ENCODE peak calls at places on chromosome 16, in five cellular contexts. One of them, this sample, is unnamed.

GRCh38 chr16:86079185-86079885 is 180.4 kb downstream of the IRF8 start:
- DNase-seq in body of pancreas: peak; percentile 3
- DNase-seq in adrenal gland: no peak
- DNase-seq in K562: no peak
- DNase-seq in endothelial cell of umbilical vein: no peak
- DNase-seq in this sample: no peak

GRCh38 chr16:87212026-87212425 is 105.2 kb downstream of the C16orf95 start:
- DNase-seq in body of pancreas: no peak
- DNase-seq in adrenal gland: no peak
- DNase-seq in K562: no peak
- DNase-seq in endothelial cell of umbilical vein: no peak
- DNase-seq in this sample: no peak

GRCh38 chr16:51407199-51407598 is 256.1 kb upstream of the SALL1 start:
- DNase-seq in body of pancreas: no peak
- DNase-seq in adrenal gland: no peak
- DNase-seq in K562: no peak
- DNase-seq in endothelial cell of umbilical vein: no peak
- DNase-seq in this sample: no peak

GRCh38 chr16:9042533-9042932 is 48.9 kb upstream of the HAPSTR1 start:
- DNase-seq in body of pancreas: no peak
- DNase-seq in adrenal gland: no peak
- DNase-seq in K562: no peak
- DNase-seq in endothelial cell of umbilical vein: no peak
- DNase-seq in this sample: no peak

GRCh38 chr16:71961066-71962039 is 38.8 kb downstream of the PKD1L3 start:
- DNase-seq in body of pancreas: peak; percentile 82
- DNase-seq in adrenal gland: peak; percentile 80
- DNase-seq in K562: peak; percentile 68
- DNase-seq in endothelial cell of umbilical vein: peak; percentile 91
- DNase-seq in this sample: peak; percentile 90

GRCh38 chr16:49472598-49472997 is 99.0 kb downstream of the C16orf78 start:
- DNase-seq in body of pancreas: no peak
- DNase-seq in adrenal gland: no peak
- DNase-seq in K562: no peak
- DNase-seq in endothelial cell of umbilical vein: no peak
- DNase-seq in this sample: peak; percentile 1

GRCh38 chr16:11240636-11241473 is 15.1 kb downstream of the SOCS1 start:
- DNase-seq in body of pancreas: no peak
- DNase-seq in adrenal gland: no peak
- DNase-seq in K562: no peak
- DNase-seq in endothelial cell of umbilical vein: no peak
- DNase-seq in this sample: no peak

GRCh38 chr16:3879258-3879886 is 1.1 kb downstream of the CREBBP start:
- DNase-seq in body of pancreas: peak; percentile 35
- DNase-seq in adrenal gland: peak; percentile 40
- DNase-seq in K562: peak; percentile 38
- DNase-seq in endothelial cell of umbilical vein: no peak
- DNase-seq in this sample: peak; percentile 25

GRCh38 chr16:51431517-51432241 is 280.6 kb upstream of the SALL1 start:
- DNase-seq in body of pancreas: peak; percentile 73
- DNase-seq in adrenal gland: peak; percentile 31
- DNase-seq in K562: no peak
- DNase-seq in endothelial cell of umbilical vein: no peak
- DNase-seq in this sample: peak; percentile 8

GRCh38 chr16:84819644-84820304 is at the start of gene CRISPLD2:
- DNase-seq in body of pancreas: peak; percentile 88
- DNase-seq in adrenal gland: peak; percentile 90
- DNase-seq in K562: peak; percentile 100
- DNase-seq in endothelial cell of umbilical vein: peak; percentile 86
- DNase-seq in this sample: peak; percentile 90

GRCh38 chr16:527015-527903 is at the start of gene CAPN15:
- DNase-seq in body of pancreas: peak; percentile 92
- DNase-seq in adrenal gland: peak; percentile 86
- DNase-seq in K562: peak; percentile 89
- DNase-seq in endothelial cell of umbilical vein: peak; percentile 90
- DNase-seq in this sample: peak; percentile 89

GRCh38 chr16:530111-530817 is 2.8 kb downstream of the CAPN15 start:
- DNase-seq in body of pancreas: no peak
- DNase-seq in adrenal gland: no peak
- DNase-seq in K562: no peak
- DNase-seq in endothelial cell of umbilical vein: no peak
- DNase-seq in this sample: peak; percentile 64

GRCh38 chr16:526181-527014 is 1.1 kb upstream of the CAPN15 start:
- DNase-seq in body of pancreas: peak; percentile 76
- DNase-seq in adrenal gland: peak; percentile 64
- DNase-seq in K562: no peak
- DNase-seq in endothelial cell of umbilical vein: no peak
- DNase-seq in this sample: peak; percentile 43

GRCh38 chr16:529012-529575 is 1.6 kb downstream of the CAPN15 start:
- DNase-seq in body of pancreas: peak; percentile 60
- DNase-seq in adrenal gland: no peak
- DNase-seq in K562: no peak
- DNase-seq in endothelial cell of umbilical vein: no peak
- DNase-seq in this sample: peak; percentile 47

DNA sequence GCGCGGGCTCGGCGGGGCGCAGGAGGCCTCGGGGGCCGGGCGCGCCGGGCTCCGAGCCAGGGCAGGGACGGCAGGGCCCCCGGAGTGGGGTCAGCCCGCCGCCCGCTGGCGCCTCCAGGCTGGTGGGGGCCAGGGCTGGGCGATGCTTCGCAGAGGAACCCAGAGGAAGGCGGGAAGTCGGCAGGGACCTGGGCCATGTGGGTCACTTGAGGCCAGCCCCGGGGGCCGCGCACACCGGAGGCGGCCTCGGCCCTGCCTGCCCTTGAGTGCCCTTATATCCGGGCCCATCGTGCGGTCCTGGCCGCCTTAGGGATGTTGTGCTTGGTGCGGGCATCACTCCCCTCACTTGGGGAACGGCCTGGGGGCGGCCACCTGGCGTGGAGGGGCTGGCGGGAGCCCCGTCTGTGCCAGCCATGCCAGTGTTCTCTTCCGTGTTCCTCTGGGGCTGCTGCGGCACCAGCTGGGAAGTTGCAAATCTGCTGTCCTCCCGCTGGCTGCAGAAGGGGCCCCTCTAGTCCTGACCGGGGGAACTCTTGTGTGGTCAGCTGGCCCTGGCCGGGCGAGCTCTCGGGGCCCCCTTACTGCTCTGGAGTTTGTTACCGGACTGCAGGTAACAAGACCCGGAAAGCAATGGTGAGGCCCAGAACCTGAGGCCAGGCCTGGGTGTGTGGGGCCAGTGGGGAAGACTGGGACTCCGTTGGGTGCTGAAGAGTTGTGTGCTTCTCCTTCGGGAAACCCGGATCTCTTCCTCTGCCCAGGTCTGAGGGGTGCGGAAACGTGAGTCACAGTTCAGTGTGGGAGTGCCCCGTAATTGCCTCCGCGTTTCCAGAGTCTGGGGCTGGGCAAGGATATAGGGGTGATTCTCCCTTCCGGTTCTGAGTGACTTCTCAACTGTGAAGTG is 849 bp downstream of the CAPN15 start:
- DNase-seq in body of pancreas: peak; percentile 54
- DNase-seq in adrenal gland: peak; percentile 48
- DNase-seq in K562: peak; percentile 39
- DNase-seq in endothelial cell of umbilical vein: peak; percentile 54
- DNase-seq in this sample: peak; percentile 87
- TF ChIP-seq POLR2A in body of pancreas: peak; percentile 51
- TF ChIP-seq POLR2A in adrenal gland: no peak
- TF ChIP-seq POLR2A in K562: peak; percentile 77
- TF ChIP-seq POLR2A in endothelial cell of umbilical vein: peak; percentile 20
- TF ChIP-seq POLR2A in this sample: peak; percentile 96

GRCh38 chr16:66050991-66051390 is 315.5 kb upstream of the CDH5 start:
- DNase-seq in body of pancreas: no peak
- DNase-seq in adrenal gland: no peak
- DNase-seq in K562: no peak
- DNase-seq in endothelial cell of umbilical vein: no peak
- DNase-seq in this sample: no peak
- H3K4me3 ChIP-seq in body of pancreas: no peak overlapping the region
- H3K4me3 ChIP-seq in adrenal gland: no peak overlapping the region
- H3K4me3 ChIP-seq in K562: no peak overlapping the region
- H3K4me3 ChIP-seq in endothelial cell of umbilical vein: no peak overlapping the region
- H3K4me3 ChIP-seq in this sample: no peak overlapping the region

GRCh38 chr16:19655242-19655777 is 62.7 kb downstream of the KNOP1 start:
- DNase-seq in body of pancreas: no peak
- DNase-seq in adrenal gland: no peak
- DNase-seq in K562: no peak
- DNase-seq in endothelial cell of umbilical vein: no peak
- DNase-seq in this sample: no peak
- H3K36me3 ChIP-seq in body of pancreas: peaks cover 17% of the 10 kb centered on the region
- H3K36me3 ChIP-seq in adrenal gland: peaks cover 39% of the 10 kb centered on the region
- H3K36me3 ChIP-seq in K562: peaks cover 5% of the 10 kb centered on the region
- H3K36me3 ChIP-seq in endothelial cell of umbilical vein: peaks cover 22% of the 10 kb centered on the region
- H3K36me3 ChIP-seq in this sample: no peaks in the 10 kb centered on the region

DNA sequence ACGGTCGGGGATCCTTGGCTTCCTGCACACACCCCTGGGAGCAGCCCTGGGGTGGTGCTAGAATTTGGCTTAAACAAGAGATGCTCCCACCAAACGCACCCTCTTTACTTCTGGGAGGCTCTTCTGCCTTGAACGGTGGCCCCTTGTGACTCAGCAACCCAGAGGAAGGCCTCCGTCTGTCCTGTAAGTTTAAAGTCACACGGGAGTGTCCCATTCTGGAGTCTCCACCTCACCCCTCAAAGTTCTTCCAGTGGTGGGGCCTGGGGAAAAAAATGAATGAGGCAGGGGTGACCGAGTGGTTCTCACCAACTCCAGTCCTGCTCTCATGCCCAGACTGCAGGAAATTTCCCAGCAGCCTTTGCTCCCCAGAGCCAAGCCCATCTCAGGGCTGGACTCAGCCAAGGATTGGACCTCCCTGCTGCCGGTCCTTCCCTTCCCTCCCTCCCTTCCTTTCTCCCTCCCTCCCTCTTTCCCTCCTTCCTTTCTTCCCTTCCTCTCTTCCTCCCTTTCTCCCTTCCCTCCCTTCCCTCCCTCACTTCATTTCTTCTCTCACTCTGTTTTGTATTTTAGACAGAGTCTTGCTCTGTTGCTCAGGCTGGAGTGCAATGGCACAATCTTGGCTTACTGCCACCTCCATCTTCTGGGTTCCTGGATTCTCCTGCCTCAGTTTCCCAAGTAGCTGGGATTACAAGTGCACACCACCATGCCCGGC is 11.4 kb downstream of the ITGAD start:
- DNase-seq in body of pancreas: no peak
- DNase-seq in adrenal gland: no peak
- DNase-seq in K562: peak; percentile 80
- DNase-seq in endothelial cell of umbilical vein: no peak
- DNase-seq in this sample: no peak
- TF ChIP-seq POLR2A in body of pancreas: no peak
- TF ChIP-seq POLR2A in adrenal gland: no peak
- TF ChIP-seq POLR2A in K562: peak; percentile 68
- TF ChIP-seq POLR2A in endothelial cell of umbilical vein: no peak
- TF ChIP-seq POLR2A in this sample: no peak

GRCh38 chr16:63512910-63513309 is 1476.7 kb upstream of the CDH8 start:
- DNase-seq in body of pancreas: no peak
- DNase-seq in adrenal gland: no peak
- DNase-seq in K562: no peak
- DNase-seq in endothelial cell of umbilical vein: no peak
- DNase-seq in this sample: no peak
- H3K4me3 ChIP-seq in body of pancreas: no peak overlapping the region
- H3K4me3 ChIP-seq in adrenal gland: no peak overlapping the region
- H3K4me3 ChIP-seq in K562: no peak overlapping the region
- H3K4me3 ChIP-seq in endothelial cell of umbilical vein: no peak overlapping the region
- H3K4me3 ChIP-seq in this sample: no peak overlapping the region

GRCh38 chr16:57471209-57471608 is 8.7 kb downstream of the POLR2C start:
- DNase-seq in body of pancreas: no peak
- DNase-seq in adrenal gland: no peak
- DNase-seq in K562: no peak
- DNase-seq in endothelial cell of umbilical vein: no peak
- DNase-seq in this sample: no peak

GRCh38 chr16:57469046-57469445 is 6.6 kb downstream of the POLR2C start:
- DNase-seq in body of pancreas: no peak
- DNase-seq in adrenal gland: no peak
- DNase-seq in K562: no peak
- DNase-seq in endothelial cell of umbilical vein: no peak
- DNase-seq in this sample: no peak

GRCh38 chr16:57470683-57471082 is 8.2 kb downstream of the POLR2C start:
- DNase-seq in body of pancreas: peak; percentile 77
- DNase-seq in adrenal gland: peak; percentile 77
- DNase-seq in K562: no peak
- DNase-seq in endothelial cell of umbilical vein: peak; percentile 38
- DNase-seq in this sample: peak; percentile 78

GRCh38 chr16:57468346-57468745 is 5.9 kb downstream of the POLR2C start:
- DNase-seq in body of pancreas: no peak
- DNase-seq in adrenal gland: no peak
- DNase-seq in K562: no peak
- DNase-seq in endothelial cell of umbilical vein: no peak
- DNase-seq in this sample: no peak

DNA sequence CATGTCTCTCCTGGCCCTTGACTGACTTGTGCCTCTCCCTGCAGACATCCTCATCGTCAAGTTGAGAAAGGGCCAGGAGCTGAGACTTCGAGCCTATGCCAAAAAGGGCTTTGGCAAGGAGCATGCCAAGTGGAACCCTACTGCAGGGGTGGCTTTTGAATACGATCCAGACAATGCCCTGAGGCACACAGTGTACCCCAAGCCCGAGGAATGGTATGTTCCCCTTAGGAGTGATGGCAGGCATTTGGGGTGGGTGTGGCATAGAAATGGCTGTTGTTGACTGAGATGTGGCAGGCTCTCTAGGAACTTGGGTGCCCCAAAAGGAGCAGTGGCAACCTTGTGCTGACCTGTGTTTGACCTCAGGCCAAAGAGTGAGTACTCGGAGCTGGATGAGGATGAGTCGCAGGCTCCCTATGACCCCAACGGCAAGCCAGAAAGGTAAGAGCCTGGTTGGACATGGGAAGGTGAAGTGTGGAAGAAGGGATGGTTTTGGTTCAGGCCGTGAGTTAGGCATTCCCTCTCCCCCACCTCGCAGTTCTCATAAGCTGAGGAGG is 7.5 kb downstream of the POLR2C start:
- DNase-seq in body of pancreas: no peak
- DNase-seq in adrenal gland: no peak
- DNase-seq in K562: no peak
- DNase-seq in endothelial cell of umbilical vein: no peak
- DNase-seq in this sample: no peak
- H3K36me3 ChIP-seq in body of pancreas: peaks cover 19% of the 10 kb centered on the region
- H3K36me3 ChIP-seq in adrenal gland: peaks cover 96% of the 10 kb centered on the region
- H3K36me3 ChIP-seq in K562: peaks cover 88% of the 10 kb centered on the region
- H3K36me3 ChIP-seq in endothelial cell of umbilical vein: peaks cover 58% of the 10 kb centered on the region
- H3K36me3 ChIP-seq in this sample: peaks cover 30% of the 10 kb centered on the region

GRCh38 chr16:2514333-2515179 is 804 bp downstream of the ATP6V0C start:
- DNase-seq in body of pancreas: peak; percentile 59
- DNase-seq in adrenal gland: peak; percentile 55
- DNase-seq in K562: peak; percentile 79
- DNase-seq in endothelial cell of umbilical vein: no peak
- DNase-seq in this sample: no peak
- TF ChIP-seq POLR2A in body of pancreas: no peak
- TF ChIP-seq POLR2A in adrenal gland: no peak
- TF ChIP-seq POLR2A in K562: no peak
- TF ChIP-seq POLR2A in endothelial cell of umbilical vein: no peak
- TF ChIP-seq POLR2A in this sample: no peak

This sample was measured in transverse colon.